ENCODE peak calls at places on chromosomes 13 and 19, in eight cellular contexts. One of them, this sample, is unnamed.

GRCh38 chr13:42696191-42696590 is 85.2 kb upstream of the FAM216B start:
- DNase-seq in cardiac muscle cell: peak; percentile 57
- DNase-seq in progenitor cell of endocrine pancreas: no peak
- DNase-seq in CD4-positive, CD25-positive, alpha-beta regulatory T cell: no peak
- DNase-seq in glomerular endothelial cell: no peak
- DNase-seq in pons: no peak
- DNase-seq in endothelial cell: no peak
- DNase-seq in T-helper 17 cell: no peak
- DNase-seq in this sample: peak; percentile 71

GRCh38 chr13:50284540-50284939 is 269.3 kb downstream of the KCNRG start:
- DNase-seq in T-helper 17 cell: no peak
- DNase-seq in glomerular endothelial cell: no peak
- DNase-seq in progenitor cell of endocrine pancreas: no peak
- DNase-seq in cardiac muscle cell: no peak
- DNase-seq in pons: no peak
- DNase-seq in endothelial cell: no peak
- DNase-seq in CD4-positive, CD25-positive, alpha-beta regulatory T cell: no peak
- DNase-seq in this sample: no peak

GRCh38 chr19:2049741-2050348 is 1.2 kb downstream of the MKNK2 start:
- DNase-seq in pons: peak; percentile 83
- DNase-seq in glomerular endothelial cell: no peak
- DNase-seq in cardiac muscle cell: peak; percentile 70
- DNase-seq in CD4-positive, CD25-positive, alpha-beta regulatory T cell: peak; percentile 73
- DNase-seq in progenitor cell of endocrine pancreas: no peak
- DNase-seq in T-helper 17 cell: no peak
- DNase-seq in endothelial cell: peak; percentile 60
- DNase-seq in this sample: peak; percentile 74

GRCh38 chr19:48466571-48467325 is 2.4 kb upstream of the CYTH2 start:
- DNase-seq in glomerular endothelial cell: no peak
- DNase-seq in progenitor cell of endocrine pancreas: no peak
- DNase-seq in CD4-positive, CD25-positive, alpha-beta regulatory T cell: no peak
- DNase-seq in cardiac muscle cell: peak; percentile 56
- DNase-seq in T-helper 17 cell: no peak
- DNase-seq in pons: no peak
- DNase-seq in endothelial cell: no peak
- DNase-seq in this sample: peak; percentile 72

GRCh38 chr13:38735655-38736440 is 49.0 kb downstream of the FREM2 start:
- DNase-seq in pons: no peak
- DNase-seq in endothelial cell: no peak
- DNase-seq in glomerular endothelial cell: no peak
- DNase-seq in CD4-positive, CD25-positive, alpha-beta regulatory T cell: no peak
- DNase-seq in progenitor cell of endocrine pancreas: no peak
- DNase-seq in cardiac muscle cell: no peak
- DNase-seq in T-helper 17 cell: no peak
- DNase-seq in this sample: no peak

GRCh38 chr13:85985791-85986190 is 186.6 kb upstream of the SLITRK6 start:
- DNase-seq in endothelial cell: no peak
- DNase-seq in progenitor cell of endocrine pancreas: no peak
- DNase-seq in T-helper 17 cell: no peak
- DNase-seq in CD4-positive, CD25-positive, alpha-beta regulatory T cell: no peak
- DNase-seq in glomerular endothelial cell: no peak
- DNase-seq in pons: no peak
- DNase-seq in cardiac muscle cell: peak; percentile 10
- DNase-seq in this sample: no peak

GRCh38 chr13:45249662-45250061 is 48.8 kb upstream of the KCTD4 start:
- DNase-seq in progenitor cell of endocrine pancreas: no peak
- DNase-seq in glomerular endothelial cell: no peak
- DNase-seq in CD4-positive, CD25-positive, alpha-beta regulatory T cell: no peak
- DNase-seq in endothelial cell: no peak
- DNase-seq in cardiac muscle cell: no peak
- DNase-seq in pons: no peak
- DNase-seq in T-helper 17 cell: no peak
- DNase-seq in this sample: no peak

GRCh38 chr13:41579168-41579567 is 121.8 kb downstream of the RGCC start:
- DNase-seq in progenitor cell of endocrine pancreas: no peak
- DNase-seq in glomerular endothelial cell: no peak
- DNase-seq in endothelial cell: no peak
- DNase-seq in CD4-positive, CD25-positive, alpha-beta regulatory T cell: no peak
- DNase-seq in pons: no peak
- DNase-seq in T-helper 17 cell: no peak
- DNase-seq in cardiac muscle cell: no peak
- DNase-seq in this sample: no peak

GRCh38 chr19:40594251-40594650 is 6.9 kb upstream of the LTBP4 start:
- DNase-seq in CD4-positive, CD25-positive, alpha-beta regulatory T cell: no peak
- DNase-seq in T-helper 17 cell: no peak
- DNase-seq in progenitor cell of endocrine pancreas: no peak
- DNase-seq in endothelial cell: no peak
- DNase-seq in pons: no peak
- DNase-seq in glomerular endothelial cell: no peak
- DNase-seq in cardiac muscle cell: no peak
- DNase-seq in this sample: no peak

GRCh38 chr13:40583738-40584137 is 82.7 kb downstream of the FOXO1 start:
- DNase-seq in cardiac muscle cell: no peak
- DNase-seq in progenitor cell of endocrine pancreas: no peak
- DNase-seq in T-helper 17 cell: no peak
- DNase-seq in CD4-positive, CD25-positive, alpha-beta regulatory T cell: no peak
- DNase-seq in endothelial cell: no peak
- DNase-seq in pons: no peak
- DNase-seq in glomerular endothelial cell: no peak
- DNase-seq in this sample: no peak

GRCh38 chr19:37902668-37903067 is 3.7 kb downstream of the WDR87 start:
- DNase-seq in progenitor cell of endocrine pancreas: peak; percentile 82
- DNase-seq in T-helper 17 cell: peak; percentile 58
- DNase-seq in endothelial cell: peak; percentile 87
- DNase-seq in pons: peak; percentile 80
- DNase-seq in CD4-positive, CD25-positive, alpha-beta regulatory T cell: peak; percentile 73
- DNase-seq in cardiac muscle cell: peak; percentile 81
- DNase-seq in glomerular endothelial cell: no peak
- DNase-seq in this sample: peak; percentile 66

GRCh38 chr19:42294471-42295137 is 7.3 kb upstream of the PRR19 start:
- DNase-seq in cardiac muscle cell: no peak
- DNase-seq in glomerular endothelial cell: no peak
- DNase-seq in endothelial cell: no peak
- DNase-seq in progenitor cell of endocrine pancreas: no peak
- DNase-seq in CD4-positive, CD25-positive, alpha-beta regulatory T cell: no peak
- DNase-seq in T-helper 17 cell: no peak
- DNase-seq in pons: no peak
- DNase-seq in this sample: no peak

GRCh38 chr13:50842246-50842645 is 1.2 kb downstream of the DLEU7 start:
- DNase-seq in endothelial cell: no peak
- DNase-seq in pons: no peak
- DNase-seq in glomerular endothelial cell: no peak
- DNase-seq in CD4-positive, CD25-positive, alpha-beta regulatory T cell: no peak
- DNase-seq in cardiac muscle cell: no peak
- DNase-seq in progenitor cell of endocrine pancreas: no peak
- DNase-seq in T-helper 17 cell: no peak
- DNase-seq in this sample: no peak

GRCh38 chr13:79741006-79741405 is 260.1 kb downstream of the NDFIP2 start:
- DNase-seq in progenitor cell of endocrine pancreas: no peak
- DNase-seq in cardiac muscle cell: peak; percentile 55
- DNase-seq in CD4-positive, CD25-positive, alpha-beta regulatory T cell: no peak
- DNase-seq in endothelial cell: no peak
- DNase-seq in T-helper 17 cell: no peak
- DNase-seq in glomerular endothelial cell: no peak
- DNase-seq in pons: no peak
- DNase-seq in this sample: peak; percentile 58

GRCh38 chr19:46755077-46755852 is 9.0 kb upstream of the STRN4 start:
- DNase-seq in glomerular endothelial cell: peak; percentile 27
- DNase-seq in cardiac muscle cell: peak; percentile 80
- DNase-seq in pons: no peak
- DNase-seq in endothelial cell: no peak
- DNase-seq in T-helper 17 cell: no peak
- DNase-seq in progenitor cell of endocrine pancreas: no peak
- DNase-seq in CD4-positive, CD25-positive, alpha-beta regulatory T cell: no peak
- DNase-seq in this sample: no peak

GRCh38 chr13:23858586-23858985 is 30.6 kb downstream of the MIPEP start:
- DNase-seq in CD4-positive, CD25-positive, alpha-beta regulatory T cell: no peak
- DNase-seq in endothelial cell: peak; percentile 18
- DNase-seq in T-helper 17 cell: no peak
- DNase-seq in pons: no peak
- DNase-seq in cardiac muscle cell: no peak
- DNase-seq in progenitor cell of endocrine pancreas: no peak
- DNase-seq in glomerular endothelial cell: no peak
- DNase-seq in this sample: no peak

GRCh38 chr13:36352350-36352749 is 6.2 kb upstream of the SPART start:
- DNase-seq in T-helper 17 cell: no peak
- DNase-seq in pons: no peak
- DNase-seq in progenitor cell of endocrine pancreas: no peak
- DNase-seq in CD4-positive, CD25-positive, alpha-beta regulatory T cell: no peak
- DNase-seq in endothelial cell: no peak
- DNase-seq in cardiac muscle cell: no peak
- DNase-seq in glomerular endothelial cell: no peak
- DNase-seq in this sample: no peak

GRCh38 chr19:11267316-11268085 is 5.2 kb upstream of the DOCK6 start:
- DNase-seq in pons: no peak
- DNase-seq in glomerular endothelial cell: no peak
- DNase-seq in CD4-positive, CD25-positive, alpha-beta regulatory T cell: no peak
- DNase-seq in endothelial cell: no peak
- DNase-seq in cardiac muscle cell: no peak
- DNase-seq in T-helper 17 cell: no peak
- DNase-seq in progenitor cell of endocrine pancreas: no peak
- DNase-seq in this sample: no peak

GRCh38 chr13:34064456-34065205 is 246.7 kb downstream of the RFC3 start:
- DNase-seq in glomerular endothelial cell: no peak
- DNase-seq in CD4-positive, CD25-positive, alpha-beta regulatory T cell: no peak
- DNase-seq in endothelial cell: peak; percentile 3
- DNase-seq in pons: peak; percentile 19
- DNase-seq in T-helper 17 cell: no peak
- DNase-seq in cardiac muscle cell: peak; percentile 14
- DNase-seq in progenitor cell of endocrine pancreas: no peak
- DNase-seq in this sample: no peak

GRCh38 chr19:42693760-42694350 is 46.4 kb downstream of the PSG3 start:
- DNase-seq in progenitor cell of endocrine pancreas: no peak
- DNase-seq in glomerular endothelial cell: no peak
- DNase-seq in CD4-positive, CD25-positive, alpha-beta regulatory T cell: no peak
- DNase-seq in pons: peak; percentile 15
- DNase-seq in endothelial cell: peak; percentile 57
- DNase-seq in cardiac muscle cell: peak; percentile 50
- DNase-seq in T-helper 17 cell: no peak
- DNase-seq in this sample: peak; percentile 44

GRCh38 chr19:958967-959685 is 25.0 kb upstream of the WDR18 start:
- DNase-seq in T-helper 17 cell: no peak
- DNase-seq in endothelial cell: no peak
- DNase-seq in CD4-positive, CD25-positive, alpha-beta regulatory T cell: no peak
- DNase-seq in progenitor cell of endocrine pancreas: no peak
- DNase-seq in cardiac muscle cell: peak; percentile 35
- DNase-seq in pons: no peak
- DNase-seq in glomerular endothelial cell: no peak
- DNase-seq in this sample: peak; percentile 47

GRCh38 chr13:90918551-90918950 is 428.9 kb upstream of the MIR17HG start:
- DNase-seq in T-helper 17 cell: no peak
- DNase-seq in glomerular endothelial cell: no peak
- DNase-seq in progenitor cell of endocrine pancreas: no peak
- DNase-seq in endothelial cell: no peak
- DNase-seq in pons: no peak
- DNase-seq in CD4-positive, CD25-positive, alpha-beta regulatory T cell: no peak
- DNase-seq in cardiac muscle cell: peak; percentile 25
- DNase-seq in this sample: no peak

GRCh38 chr13:50893211-50893852 is 16.3 kb upstream of the RNASEH2B start:
- DNase-seq in glomerular endothelial cell: no peak
- DNase-seq in cardiac muscle cell: peak; percentile 29
- DNase-seq in T-helper 17 cell: no peak
- DNase-seq in endothelial cell: no peak
- DNase-seq in CD4-positive, CD25-positive, alpha-beta regulatory T cell: peak; percentile 65
- DNase-seq in pons: no peak
- DNase-seq in progenitor cell of endocrine pancreas: no peak
- DNase-seq in this sample: peak; percentile 42

GRCh38 chr13:112106467-112107141 is 39.7 kb downstream of the SOX1 start:
- DNase-seq in endothelial cell: no peak
- DNase-seq in progenitor cell of endocrine pancreas: no peak
- DNase-seq in cardiac muscle cell: no peak
- DNase-seq in T-helper 17 cell: no peak
- DNase-seq in CD4-positive, CD25-positive, alpha-beta regulatory T cell: no peak
- DNase-seq in glomerular endothelial cell: no peak
- DNase-seq in pons: peak; percentile 72
- DNase-seq in this sample: no peak

GRCh38 chr19:49193822-49194394 is 36.3 kb downstream of the TRPM4 start:
- DNase-seq in CD4-positive, CD25-positive, alpha-beta regulatory T cell: no peak
- DNase-seq in endothelial cell: no peak
- DNase-seq in glomerular endothelial cell: no peak
- DNase-seq in cardiac muscle cell: no peak
- DNase-seq in pons: no peak
- DNase-seq in T-helper 17 cell: no peak
- DNase-seq in progenitor cell of endocrine pancreas: no peak
- DNase-seq in this sample: no peak

GRCh38 chr19:12580180-12580694 is 29.0 kb upstream of the ZNF564 start:
- DNase-seq in CD4-positive, CD25-positive, alpha-beta regulatory T cell: no peak
- DNase-seq in cardiac muscle cell: peak; percentile 41
- DNase-seq in progenitor cell of endocrine pancreas: no peak
- DNase-seq in glomerular endothelial cell: no peak
- DNase-seq in endothelial cell: no peak
- DNase-seq in T-helper 17 cell: no peak
- DNase-seq in pons: no peak
- DNase-seq in this sample: peak; percentile 78

GRCh38 chr19:57242821-57243220 is 2.4 kb downstream of the ZNF805 start:
- DNase-seq in endothelial cell: no peak
- DNase-seq in T-helper 17 cell: no peak
- DNase-seq in pons: no peak
- DNase-seq in cardiac muscle cell: no peak
- DNase-seq in progenitor cell of endocrine pancreas: no peak
- DNase-seq in CD4-positive, CD25-positive, alpha-beta regulatory T cell: no peak
- DNase-seq in glomerular endothelial cell: no peak
- DNase-seq in this sample: no peak

GRCh38 chr13:80177327-80177726 is 163.6 kb downstream of the SPRY2 start:
- DNase-seq in progenitor cell of endocrine pancreas: no peak
- DNase-seq in glomerular endothelial cell: no peak
- DNase-seq in pons: no peak
- DNase-seq in cardiac muscle cell: no peak
- DNase-seq in CD4-positive, CD25-positive, alpha-beta regulatory T cell: no peak
- DNase-seq in T-helper 17 cell: no peak
- DNase-seq in endothelial cell: no peak
- DNase-seq in this sample: peak; percentile 68

GRCh38 chr13:43433691-43434121 is 353.1 kb downstream of the ENOX1 start:
- DNase-seq in glomerular endothelial cell: no peak
- DNase-seq in progenitor cell of endocrine pancreas: no peak
- DNase-seq in cardiac muscle cell: no peak
- DNase-seq in T-helper 17 cell: no peak
- DNase-seq in endothelial cell: no peak
- DNase-seq in CD4-positive, CD25-positive, alpha-beta regulatory T cell: no peak
- DNase-seq in pons: no peak
- DNase-seq in this sample: peak; percentile 1

GRCh38 chr13:48266150-48266549 is 33.1 kb downstream of the ITM2B start:
- DNase-seq in progenitor cell of endocrine pancreas: no peak
- DNase-seq in endothelial cell: no peak
- DNase-seq in glomerular endothelial cell: no peak
- DNase-seq in T-helper 17 cell: no peak
- DNase-seq in pons: no peak
- DNase-seq in CD4-positive, CD25-positive, alpha-beta regulatory T cell: no peak
- DNase-seq in cardiac muscle cell: no peak
- DNase-seq in this sample: no peak

GRCh38 chr13:113646921-113647340 is 11.1 kb downstream of the ATP4B start:
- DNase-seq in glomerular endothelial cell: no peak
- DNase-seq in progenitor cell of endocrine pancreas: no peak
- DNase-seq in cardiac muscle cell: no peak
- DNase-seq in pons: no peak
- DNase-seq in CD4-positive, CD25-positive, alpha-beta regulatory T cell: no peak
- DNase-seq in endothelial cell: no peak
- DNase-seq in T-helper 17 cell: no peak
- DNase-seq in this sample: no peak

GRCh38 chr19:18292460-18292809 is 11.0 kb upstream of the JUND start:
- DNase-seq in pons: no peak
- DNase-seq in T-helper 17 cell: no peak
- DNase-seq in progenitor cell of endocrine pancreas: no peak
- DNase-seq in glomerular endothelial cell: no peak
- DNase-seq in CD4-positive, CD25-positive, alpha-beta regulatory T cell: peak; percentile 42
- DNase-seq in endothelial cell: no peak
- DNase-seq in cardiac muscle cell: no peak
- DNase-seq in this sample: no peak

This sample was measured in RPMI7951.